ENCODE peak calls at places on chromosomes 3 and 15, in seven cellular contexts. H, T, J, D, U, C and W are unnamed samples.

GRCh38 chr3:146511402-146512134 is 32.8 kb downstream of the PLSCR1 start:
- DNase-seq in H (no peak), T (no peak), J (no peak), D (no peak), U (peak; percentile 76), C (no peak), W (no peak)

GRCh38 chr15:90174140-90174891 is 26.8 kb upstream of the SEMA4B start:
- DNase-seq in H (no peak), T (no peak), J (no peak), D (no peak), U (peak; percentile 47), C (no peak), W (no peak)

GRCh38 chr3:11060500-11061251 is 68.1 kb downstream of the SLC6A1 start:
- DNase-seq in H (peak; percentile 70), T (peak; percentile 2), J (peak; percentile 5), D (no peak), U (peak; percentile 71), C (no peak), W (peak; percentile 90)

GRCh38 chr3:119891944-119892721 is 110.2 kb downstream of the NR1I2 start:
- DNase-seq in H (peak; percentile 64), T (peak; percentile 48), J (peak; percentile 12), D (no peak), U (peak; percentile 73), C (peak; percentile 30), W (peak; percentile 53)

GRCh38 chr3:90062018-90062417 is 954.6 kb downstream of the EPHA3 start:
- DNase-seq in H (no peak), T (no peak), J (no peak), D (peak; percentile 30), U (peak; percentile 34), C (no peak), W (no peak)

GRCh38 chr3:36546196-36546595 is 165.9 kb downstream of the STAC start:
- DNase-seq in H (no peak), T (no peak), J (no peak), D (no peak), U (no peak), C (no peak), W (no peak)

GRCh38 chr15:100890850-100891249 is 11.2 kb downstream of the ALDH1A3 start:
- DNase-seq in H (no peak), T (no peak), J (no peak), D (no peak), U (no peak), C (no peak), W (no peak)

GRCh38 chr15:89333959-89334509 is 590 bp downstream of the POLG start:
- DNase-seq in H (no peak), T (no peak), J (no peak), D (no peak), U (peak; percentile 66), C (no peak), W (no peak)

GRCh38 chr3:126361211-126361610 is 4.0 kb upstream of the KLF15 start:
- DNase-seq in H (no peak), T (no peak), J (no peak), D (no peak), U (no peak), C (no peak), W (no peak)

GRCh38 chr3:45968706-45969105 is 25.4 kb downstream of the CXCR6 start:
- DNase-seq in H (no peak), T (no peak), J (no peak), D (no peak), U (peak; percentile 54), C (no peak), W (no peak)

GRCh38 chr3:184562875-184563568 is 1.4 kb downstream of the EPHB3 start:
- DNase-seq in H (no peak), T (no peak), J (no peak), D (no peak), U (no peak), C (no peak), W (no peak)

GRCh38 chr3:127387556-127388153 is 99.8 kb upstream of the PRR20G start:
- DNase-seq in H (no peak), T (no peak), J (no peak), D (no peak), U (no peak), C (no peak), W (peak; percentile 10)

GRCh38 chr3:51637941-51638471 is 33.0 kb upstream of the TEX264 start:
- DNase-seq in H (peak; percentile 33), T (peak; percentile 72), J (no peak), D (no peak), U (peak; percentile 66), C (peak; percentile 16), W (peak; percentile 88)

GRCh38 chr3:67005974-67006373 is 7.9 kb downstream of the KBTBD8 start:
- DNase-seq in H (no peak), T (no peak), J (no peak), D (no peak), U (no peak), C (no peak), W (no peak)

GRCh38 chr15:48602358-48603122 is 43.0 kb downstream of the FBN1 start:
- DNase-seq in H (no peak), T (no peak), J (no peak), D (peak; percentile 64), U (peak; percentile 44), C (no peak), W (no peak)

GRCh38 chr3:64880926-64881325 is 193.1 kb upstream of the ADAMTS9 start:
- DNase-seq in H (no peak), T (no peak), J (no peak), D (no peak), U (peak; percentile 25), C (no peak), W (no peak)

GRCh38 chr15:56767315-56767714 is 34.0 kb upstream of the ZNF280D start:
- DNase-seq in H (no peak), T (no peak), J (no peak), D (no peak), U (no peak), C (no peak), W (no peak)

GRCh38 chr15:51065781-51066180 is 28.9 kb downstream of the TNFAIP8L3 start:
- DNase-seq in H (no peak), T (no peak), J (no peak), D (no peak), U (no peak), C (no peak), W (no peak)

GRCh38 chr3:107848516-107848915 is 242.3 kb downstream of the CD47 start:
- DNase-seq in H (no peak), T (no peak), J (no peak), D (no peak), U (no peak), C (no peak), W (no peak)

GRCh38 chr3:178146406-178146831 is 389.8 kb upstream of the KCNMB2 start:
- DNase-seq in H (no peak), T (no peak), J (no peak), D (no peak), U (no peak), C (no peak), W (no peak)

GRCh38 chr3:133097214-133097613 is 59.0 kb downstream of the TMEM108 start:
- DNase-seq in H (no peak), T (no peak), J (no peak), D (no peak), U (peak; percentile 22), C (peak; percentile 45), W (no peak)

GRCh38 chr3:146090521-146090920 is 70.5 kb downstream of the PLOD2 start:
- DNase-seq in H (no peak), T (no peak), J (no peak), D (no peak), U (no peak), C (no peak), W (no peak)